ENCODE peak calls at places on chromosomes 16 and 17, in seven cellular contexts. N, G, Y, P, J, F and B are unnamed samples.

GRCh38 chr16:82229800-82230619 is 60.0 kb upstream of the MPHOSPH6 start:
- DNase-seq in N (peak; percentile 56), G (no peak), Y (peak; percentile 60), P (peak; percentile 88), J (peak; percentile 59), F (peak; percentile 84), B (peak; percentile 79)

GRCh38 chr17:63681530-63681929 is 18.4 kb downstream of the LIMD2 start:
- DNase-seq in N (no peak), G (no peak), Y (no peak), P (no peak), J (no peak), F (no peak), B (no peak)

GRCh38 chr17:78272181-78272913 is 40.9 kb downstream of the TMEM235 start:
- DNase-seq in N (peak; percentile 79), G (no peak), Y (peak; percentile 64), P (no peak), J (peak; percentile 58), F (peak; percentile 77), B (peak; percentile 96)

GRCh38 chr17:21356537-21357127 is 19.5 kb upstream of the KCNJ12 start:
- DNase-seq in N (no peak), G (no peak), Y (no peak), P (no peak), J (no peak), F (no peak), B (no peak)

GRCh38 chr17:65546579-65546978 is 14.9 kb downstream of the AXIN2 start:
- DNase-seq in N (no peak), G (no peak), Y (no peak), P (no peak), J (no peak), F (no peak), B (no peak)

GRCh38 chr16:3187798-3188674 is at the start of gene OR1F1:
- DNase-seq in N (no peak), G (no peak), Y (no peak), P (no peak), J (peak; percentile 72), F (peak; percentile 60), B (peak; percentile 58)

GRCh38 chr16:74035816-74036215 is 260.8 kb upstream of the PSMD7 start:
- DNase-seq in N (no peak), G (no peak), Y (peak; percentile 4), P (peak; percentile 33), J (no peak), F (peak; percentile 16), B (peak; percentile 7)

GRCh38 chr17:80115159-80115558 is 13.8 kb downstream of the GAA start:
- DNase-seq in N (no peak), G (no peak), Y (no peak), P (no peak), J (no peak), F (no peak), B (no peak)

GRCh38 chr17:83115202-83115651 is 35.8 kb downstream of the METRNL start:
- DNase-seq in N (no peak), G (no peak), Y (no peak), P (no peak), J (no peak), F (no peak), B (no peak)

GRCh38 chr17:82097187-82097918 is 683 bp downstream of the FASN start:
- DNase-seq in N (no peak), G (no peak), Y (peak; percentile 58), P (peak; percentile 62), J (peak; percentile 77), F (no peak), B (no peak)

GRCh38 chr17:56142781-56143180 is 10.5 kb upstream of the ANKFN1 start:
- DNase-seq in N (no peak), G (no peak), Y (no peak), P (no peak), J (no peak), F (no peak), B (no peak)

GRCh38 chr17:38551121-38551520 is 54.6 kb downstream of the SRCIN1 start:
- DNase-seq in N (no peak), G (no peak), Y (no peak), P (no peak), J (no peak), F (no peak), B (no peak)

GRCh38 chr17:76492989-76493501 is 8.2 kb downstream of the RHBDF2 start:
- DNase-seq in N (peak; percentile 75), G (no peak), Y (peak; percentile 81), P (no peak), J (peak; percentile 50), F (peak; percentile 68), B (peak; percentile 71)

GRCh38 chr16:85138825-85139627 is 26.8 kb upstream of the CIBAR2 start:
- DNase-seq in N (no peak), G (no peak), Y (peak; percentile 29), P (no peak), J (no peak), F (no peak), B (no peak)

GRCh38 chr17:48997103-48997826 is at the start of gene IGF2BP1:
- DNase-seq in N (no peak), G (no peak), Y (peak; percentile 70), P (peak; percentile 58), J (peak; percentile 34), F (no peak), B (no peak)

GRCh38 chr17:8322078-8322477 is 12.0 kb downstream of the ARHGEF15 start:
- DNase-seq in N (no peak), G (no peak), Y (no peak), P (no peak), J (no peak), F (no peak), B (no peak)

GRCh38 chr17:2885751-2886150 is 89.5 kb downstream of the RAP1GAP2 start:
- DNase-seq in N (no peak), G (no peak), Y (no peak), P (no peak), J (no peak), F (no peak), B (no peak)

GRCh38 chr17:44979426-44980273 is 11.5 kb upstream of the C1QL1 start:
- DNase-seq in N (no peak), G (no peak), Y (no peak), P (no peak), J (no peak), F (no peak), B (peak; percentile 26)

GRCh38 chr16:12362482-12363458 is 386.2 kb downstream of the SNX29 start:
- DNase-seq in N (no peak), G (no peak), Y (no peak), P (no peak), J (no peak), F (no peak), B (no peak)

GRCh38 chr16:86597880-86598606 is 19.7 kb downstream of the FOXL1 start:
- DNase-seq in N (no peak), G (no peak), Y (no peak), P (no peak), J (no peak), F (no peak), B (no peak)

GRCh38 chr17:44053130-44053872 is 13.2 kb downstream of the LSM12 start:
- DNase-seq in N (no peak), G (no peak), Y (no peak), P (no peak), J (no peak), F (no peak), B (no peak)

GRCh38 chr17:45013021-45013997 is 38.1 kb downstream of the DCAKD start:
- DNase-seq in N (no peak), G (no peak), Y (no peak), P (no peak), J (no peak), F (no peak), B (no peak)

GRCh38 chr17:46194393-46195216 is 1.4 kb upstream of the KANSL1 start:
- DNase-seq in N (peak; percentile 74), G (no peak), Y (peak; percentile 73), P (peak; percentile 51), J (no peak), F (peak; percentile 58), B (peak; percentile 42)

GRCh38 chr16:82024883-82025282 is 10.2 kb upstream of the HSD17B2 start:
- DNase-seq in N (no peak), G (no peak), Y (no peak), P (no peak), J (no peak), F (no peak), B (no peak)

GRCh38 chr16:85110105-85110504 is 2.2 kb downstream of the CIBAR2 start:
- DNase-seq in N (no peak), G (no peak), Y (no peak), P (no peak), J (no peak), F (no peak), B (no peak)

DNA sequence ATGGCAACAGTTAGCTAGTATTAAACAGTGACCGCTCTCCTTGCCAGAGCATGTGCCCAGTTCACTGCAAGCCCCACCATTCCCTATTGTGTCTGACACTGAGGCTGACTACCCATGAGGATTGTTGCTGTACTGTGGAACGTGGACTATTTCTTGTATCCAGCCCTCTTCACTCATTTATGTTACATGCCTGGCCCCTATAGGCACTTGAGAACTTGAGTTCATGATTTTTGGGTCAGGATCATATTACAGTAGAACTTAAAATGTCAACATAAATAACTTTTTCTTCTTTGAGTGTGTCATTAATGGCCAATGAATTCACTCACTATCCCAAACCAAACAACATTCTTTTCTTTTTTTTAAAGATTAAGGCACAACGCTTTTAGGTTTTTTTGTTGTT is 55.7 kb downstream of the LYRM1 start:
- DNase-seq in N (no peak), G (no peak), Y (no peak), P (no peak), J (no peak), F (peak; percentile 25), B (no peak)
- TF ChIP-seq CTCF in N (no peak), G (no peak), Y (no peak), P (no peak), J (no peak), F (no peak), B (no peak)

GRCh38 chr16:722835-723633 is 2.1 kb downstream of the ANTKMT start:
- DNase-seq in N (no peak), G (no peak), Y (no peak), P (no peak), J (no peak), F (no peak), B (no peak)
- TF ChIP-seq CTCF in N (no peak), G (no peak), Y (no peak), P (no peak), J (no peak), F (no peak), B (no peak)

GRCh38 chr17:33521784-33522183 is 228.7 kb upstream of the ASIC2 start:
- DNase-seq in N (no peak), G (no peak), Y (peak; percentile 4), P (peak; percentile 70), J (peak; percentile 5), F (no peak), B (no peak)
- TF ChIP-seq CTCF in N (no peak), G (peak; percentile 23), Y (peak; percentile 51), P (peak; percentile 32), J (peak; percentile 30), F (no peak), B (peak; percentile 35)

DNA sequence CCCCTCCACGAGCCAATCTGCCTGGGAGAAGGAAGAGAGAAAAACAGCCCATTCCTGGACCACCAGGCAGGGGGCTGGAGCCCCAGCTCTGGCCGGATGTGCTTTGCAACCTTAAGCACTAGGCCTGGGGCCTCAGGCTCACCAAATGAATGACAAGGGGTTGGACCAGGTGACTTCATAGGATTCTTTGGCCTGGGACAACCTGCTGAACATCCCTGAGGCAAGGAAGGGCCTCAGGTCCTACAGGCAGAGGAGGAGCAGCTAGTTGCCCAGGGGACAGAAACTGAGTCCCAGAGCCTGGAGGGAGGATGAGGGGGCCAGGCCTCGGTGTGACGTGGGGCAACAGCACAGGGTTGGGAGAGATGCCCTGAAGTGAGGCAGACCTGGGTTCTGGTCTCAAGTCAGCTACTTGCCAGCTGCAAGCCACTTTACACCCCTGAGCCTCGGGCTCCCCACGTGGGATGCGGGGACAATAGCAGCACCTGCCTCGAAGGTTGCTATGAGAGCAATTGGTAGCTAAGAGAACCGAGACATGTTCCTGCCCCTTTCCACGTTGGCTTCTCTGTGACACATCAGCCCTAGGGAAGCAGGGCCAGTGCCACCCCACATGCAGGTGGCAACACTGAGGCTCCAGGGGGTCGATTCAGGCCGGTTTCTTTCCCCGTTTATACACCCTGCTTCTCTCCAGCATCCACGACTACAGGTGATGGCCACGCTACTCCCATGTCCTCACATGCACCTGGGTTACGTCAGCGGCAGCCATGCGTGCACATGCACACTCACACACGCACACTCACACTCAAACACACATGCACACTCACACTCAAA is 42.6 kb downstream of the CFAP20 start:
- DNase-seq in N (no peak), G (no peak), Y (no peak), P (no peak), J (no peak), F (no peak), B (no peak)
- TF ChIP-seq CTCF in N (no peak), G (no peak), Y (no peak), P (no peak), J (no peak), F (no peak), B (no peak)